ENCODE peak calls at places on chromosomes 7 and 10, in eight cellular contexts. Z, X, A, L, U, O, K and R are unnamed samples.

GRCh38 chr10:91643700-91644099 is 10.8 kb upstream of the PPP1R3C start:
- DNase-seq in A (no peak), Z (peak), U (no peak), K (peak), L (peak), O (no peak), X (no peak), R (no peak)

GRCh38 chr10:3031490-3031889 is 35.9 kb upstream of the PFKP start:
- DNase-seq in K (no peak), O (no peak), X (no peak), L (no peak), U (no peak), A (no peak), Z (no peak), R (no peak)

GRCh38 chr10:29609696-29610095 is 25.1 kb downstream of the SVIL start:
- DNase-seq in L (no peak), U (no peak), O (no peak), Z (no peak), A (no peak), X (no peak), K (no peak), R (no peak)

GRCh38 chr10:128036746-128037542 is 89.3 kb downstream of the MKI67 start:
- DNase-seq in U (no peak), O (no peak), A (no peak), L (peak), Z (peak), X (no peak), K (peak), R (no peak)

GRCh38 chr10:35884657-35885071 is 242.6 kb upstream of the FZD8 start:
- DNase-seq in U (no peak), K (no peak), A (no peak), O (no peak), X (no peak), L (no peak), Z (no peak), R (no peak)

GRCh38 chr7:106793015-106793651 is 71.9 kb upstream of the PIK3CG start:
- DNase-seq in X (no peak), A (peak), L (peak), O (no peak), K (peak), Z (no peak), U (peak), R (no peak)

GRCh38 chr10:47323636-47324299 is 1.5 kb downstream of the GDF2 start:
- DNase-seq in U (no peak), Z (no peak), A (no peak), X (no peak), O (no peak), K (no peak), L (no peak), R (no peak)

GRCh38 chr7:26413007-26413691 is 121.5 kb downstream of the SNX10 start:
- DNase-seq in Z (no peak), X (no peak), A (no peak), L (no peak), K (no peak), O (no peak), U (no peak), R (no peak)

GRCh38 chr10:115572740-115573455 is 479.7 kb downstream of the ATRNL1 start:
- DNase-seq in X (no peak), A (peak), O (no peak), L (no peak), K (no peak), Z (no peak), U (no peak), R (no peak)
- TF ChIP-seq CTCF in X (peak), A (no peak), O (no peak), L (peak), K (no peak), Z (peak), U (peak), R (peak)

GRCh38 chr7:41298343-41298875 is 404.5 kb downstream of the INHBA start:
- DNase-seq in U (no peak), X (no peak), O (no peak), Z (no peak), A (no peak), L (no peak), K (no peak), R (no peak)
- TF ChIP-seq CTCF in U (no peak), X (no peak), O (no peak), Z (no peak), A (no peak), L (no peak), K (no peak), R (no peak)

GRCh38 chr7:3544202-3544601 is 243.2 kb downstream of the SDK1 start:
- DNase-seq in K (no peak), Z (no peak), L (no peak), A (no peak), X (no peak), O (no peak), U (no peak), R (no peak)
- TF ChIP-seq CTCF in K (no peak), Z (no peak), L (no peak), A (no peak), X (no peak), O (no peak), U (no peak), R (peak)

GRCh38 chr7:712601-713457 is 13.7 kb upstream of the DNAAF5 start:
- DNase-seq in O (no peak), A (no peak), K (no peak), Z (no peak), L (no peak), U (no peak), X (no peak), R (no peak)

GRCh38 chr7:707296-708000 is 19.1 kb upstream of the DNAAF5 start:
- DNase-seq in L (no peak), K (no peak), Z (no peak), X (no peak), U (no peak), A (no peak), O (no peak), R (no peak)

GRCh38 chr7:711967-712600 is 14.4 kb upstream of the DNAAF5 start:
- DNase-seq in X (no peak), Z (no peak), O (no peak), U (no peak), L (no peak), K (no peak), A (peak), R (no peak)

GRCh38 chr7:711093-711966 is 15.2 kb upstream of the DNAAF5 start:
- DNase-seq in K (peak), A (no peak), X (no peak), L (no peak), O (no peak), U (no peak), Z (no peak), R (no peak)

GRCh38 chr7:710161-710560 is 16.3 kb upstream of the DNAAF5 start:
- DNase-seq in Z (no peak), O (no peak), U (no peak), L (no peak), X (no peak), K (no peak), A (no peak), R (no peak)
- TF ChIP-seq CTCF in Z (no peak), O (no peak), U (no peak), L (no peak), X (no peak), K (no peak), A (no peak), R (no peak)

DNA sequence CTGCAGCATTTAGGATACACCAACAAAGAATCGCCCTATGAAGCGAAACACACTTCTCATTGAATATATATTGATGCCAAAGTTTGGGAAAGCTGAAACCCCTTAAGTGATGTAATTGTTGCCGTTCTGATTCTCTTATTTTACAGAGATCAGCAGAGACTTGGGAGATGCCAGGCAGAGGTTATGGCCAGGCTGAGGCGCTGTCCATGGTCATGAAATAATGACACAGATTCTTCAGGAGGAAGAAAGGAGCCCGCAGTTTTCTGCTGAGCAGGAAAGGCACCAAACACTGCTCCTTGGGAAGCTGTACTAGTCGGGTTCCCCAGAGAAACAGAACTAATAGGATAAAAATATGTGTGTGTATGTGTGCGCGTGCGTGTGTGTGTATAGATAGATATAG is 566.0 kb downstream of the CALN1 start:
- DNase-seq in O (no peak), X (no peak), A (no peak), Z (no peak), L (no peak), K (no peak), U (no peak), R (no peak)
- TF ChIP-seq CTCF in O (no peak), X (no peak), A (no peak), Z (no peak), L (no peak), K (no peak), U (no peak), R (no peak)

GRCh38 chr10:14822879-14823755 is 14.7 kb downstream of the CDNF start:
- DNase-seq in X (no peak), Z (no peak), A (peak), U (no peak), L (peak), K (peak), O (no peak), R (no peak)
- TF ChIP-seq CTCF in X (peak), Z (peak), A (peak), U (no peak), L (peak), K (peak), O (peak), R (peak)